ENCODE peak calls at places on chromosomes 7 and 10, in five cellular contexts. X is naive thymus-derived CD4-positive, alpha-beta T cell; C is SK-N-SH; R is sigmoid colon; W is RWPE2. E is an unnamed sample.

GRCh38 chr7:2029211-2029905 is 203.4 kb downstream of the MAD1L1 start:
- DNase-seq in X (no peak), C (no peak), R (no peak), W (peak; percentile 25), E (no peak)

GRCh38 chr10:43166879-43167490 is 28.7 kb downstream of the CSGALNACT2 start:
- DNase-seq in X (no peak), C (no peak), R (no peak), W (no peak), E (no peak)

GRCh38 chr7:93902777-93903423 is 3.5 kb upstream of the GNGT1 start:
- DNase-seq in X (no peak), C (peak; percentile 55), R (no peak), W (no peak), E (peak; percentile 54)

GRCh38 chr10:13871087-13871486 is 284.3 kb downstream of the PRPF18 start:
- DNase-seq in X (no peak), C (no peak), R (no peak), W (no peak), E (no peak)

GRCh38 chr7:141563956-141564623 is 12.9 kb downstream of the AGK start:
- DNase-seq in X (no peak), C (no peak), R (no peak), W (no peak), E (peak; percentile 60)

GRCh38 chr10:122939819-122940543 is 14.0 kb downstream of the C10orf88 start:
- DNase-seq in X (no peak), C (no peak), R (no peak), W (no peak), E (no peak)

GRCh38 chr7:113232885-113233284 is 114.5 kb upstream of the SMIM30 start:
- DNase-seq in X (no peak), C (no peak), R (no peak), W (no peak), E (no peak)

GRCh38 chr7:424961-425793 is 94.5 kb downstream of the PDGFA start:
- DNase-seq in X (no peak), C (no peak), R (peak; percentile 80), W (no peak), E (no peak)

GRCh38 chr7:129292861-129293260 is 68.0 kb downstream of the AHCYL2 start:
- DNase-seq in X (no peak), C (no peak), R (no peak), W (no peak), E (no peak)

GRCh38 chr7:34042406-34042805 is 137.1 kb downstream of the BMPER start:
- DNase-seq in X (no peak), C (no peak), R (no peak), W (no peak), E (no peak)

GRCh38 chr7:33597181-33597580 is 308.2 kb upstream of the BMPER start:
- DNase-seq in X (no peak), C (no peak), R (no peak), W (no peak), E (no peak)

GRCh38 chr10:21518629-21519321 is 6.7 kb downstream of the SKIDA1 start:
- DNase-seq in X (no peak), C (no peak), R (no peak), W (no peak), E (peak; percentile 59)

DNA sequence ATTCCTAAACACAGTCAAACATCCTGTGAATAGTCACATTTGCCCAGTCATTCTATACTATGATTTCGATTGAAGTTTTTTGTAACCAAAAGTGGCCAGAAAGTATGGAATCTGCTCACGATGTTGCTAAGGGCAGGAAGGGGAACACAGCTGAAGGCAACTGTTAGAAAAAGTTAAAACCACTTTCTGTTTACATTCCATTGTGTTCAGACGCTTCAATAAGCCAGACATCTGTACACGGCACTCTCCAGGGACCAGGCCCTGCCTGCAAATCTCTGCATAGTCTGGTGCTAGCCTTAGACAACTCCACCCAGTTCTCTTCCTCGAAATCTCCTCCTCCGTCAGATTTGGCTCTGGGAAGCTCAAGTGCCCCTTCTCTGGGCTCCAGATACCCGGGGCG is 17.0 kb upstream of the TMEM120A start:
- DNase-seq in X (no peak), C (no peak), R (peak; percentile 79), W (no peak), E (no peak)
- H3K27ac ChIP-seq in X (no peak overlapping the region), C (no peak overlapping the region), R (peak overlapping the region; percentile 66), W (no peak overlapping the region), E (no peak overlapping the region)

GRCh38 chr10:35379226-35380137 is 43.2 kb downstream of the CCNY start:
- DNase-seq in X (peak; percentile 44), C (no peak), R (no peak), W (no peak), E (peak; percentile 70)

GRCh38 chr10:35384265-35384868 is 48.1 kb downstream of the CCNY start:
- DNase-seq in X (no peak), C (no peak), R (no peak), W (no peak), E (peak; percentile 75)

GRCh38 chr10:35378547-35379210 is 42.4 kb downstream of the CCNY start:
- DNase-seq in X (no peak), C (no peak), R (no peak), W (no peak), E (peak; percentile 49)

GRCh38 chr10:35386594-35387174 is 50.4 kb downstream of the CCNY start:
- DNase-seq in X (no peak), C (peak; percentile 40), R (no peak), W (no peak), E (no peak)

GRCh38 chr10:35382096-35382495 is 45.8 kb downstream of the CCNY start:
- DNase-seq in X (no peak), C (no peak), R (no peak), W (no peak), E (no peak)
- H3K4me1 ChIP-seq in X (peaks cover 23% of the 10 kb centered on the region), C (peaks cover 26% of the 10 kb centered on the region), R (peaks cover 52% of the 10 kb centered on the region), W (peaks cover 42% of the 10 kb centered on the region), E (peaks cover 15% of the 10 kb centered on the region)

GRCh38 chr7:87877641-87878040 is 1.3 kb downstream of the DBF4 start:
- DNase-seq in X (no peak), C (no peak), R (no peak), W (no peak), E (no peak)
- H3K27ac ChIP-seq in X (peak overlapping the region; percentile 92), C (peak overlapping the region; percentile 85), R (peak overlapping the region; percentile 93), W (peak overlapping the region; percentile 90), E (peak overlapping the region; percentile 95)

GRCh38 chr7:150946826-150947750 is 31.0 kb downstream of the KCNH2 start:
- DNase-seq in X (no peak), C (peak; percentile 66), R (peak; percentile 67), W (no peak), E (no peak)
- H3K4me1 ChIP-seq in X (peaks cover 7% of the 10 kb centered on the region), C (peaks cover 87% of the 10 kb centered on the region), R (peaks cover 82% of the 10 kb centered on the region), W (peaks cover 17% of the 10 kb centered on the region), E (no peaks in the 10 kb centered on the region)

DNA sequence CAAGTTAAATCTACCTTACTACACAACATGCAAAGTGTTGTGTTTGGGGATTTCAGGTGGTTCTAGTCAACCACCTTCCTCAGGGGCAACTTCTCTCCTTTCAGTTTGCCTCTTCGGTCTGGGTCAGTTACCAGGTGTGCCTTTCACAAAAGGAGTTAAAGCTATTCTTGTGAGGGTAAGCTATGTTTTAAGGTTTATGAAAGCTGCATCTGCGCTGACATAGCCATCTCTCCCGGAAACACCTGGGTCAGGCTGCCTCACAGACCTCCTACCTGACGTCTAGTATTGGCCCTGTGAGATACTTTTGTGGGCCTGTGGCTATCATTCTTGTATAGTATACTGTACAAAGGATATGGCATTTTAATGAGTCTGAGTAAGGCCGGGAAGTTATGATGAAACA is 67.7 kb upstream of the ITGA8 start:
- DNase-seq in X (no peak), C (no peak), R (no peak), W (no peak), E (no peak)
- H3K27ac ChIP-seq in X (no peak overlapping the region), C (no peak overlapping the region), R (no peak overlapping the region), W (no peak overlapping the region), E (no peak overlapping the region)

GRCh38 chr7:105304040-105304895 is 84.5 kb downstream of the SRPK2 start:
- DNase-seq in X (no peak), C (no peak), R (no peak), W (no peak), E (no peak)
- H3K4me1 ChIP-seq in X (peaks cover 9% of the 10 kb centered on the region), C (no peaks in the 10 kb centered on the region), R (peaks cover 54% of the 10 kb centered on the region), W (peaks cover 14% of the 10 kb centered on the region), E (peaks cover 7% of the 10 kb centered on the region)

DNA sequence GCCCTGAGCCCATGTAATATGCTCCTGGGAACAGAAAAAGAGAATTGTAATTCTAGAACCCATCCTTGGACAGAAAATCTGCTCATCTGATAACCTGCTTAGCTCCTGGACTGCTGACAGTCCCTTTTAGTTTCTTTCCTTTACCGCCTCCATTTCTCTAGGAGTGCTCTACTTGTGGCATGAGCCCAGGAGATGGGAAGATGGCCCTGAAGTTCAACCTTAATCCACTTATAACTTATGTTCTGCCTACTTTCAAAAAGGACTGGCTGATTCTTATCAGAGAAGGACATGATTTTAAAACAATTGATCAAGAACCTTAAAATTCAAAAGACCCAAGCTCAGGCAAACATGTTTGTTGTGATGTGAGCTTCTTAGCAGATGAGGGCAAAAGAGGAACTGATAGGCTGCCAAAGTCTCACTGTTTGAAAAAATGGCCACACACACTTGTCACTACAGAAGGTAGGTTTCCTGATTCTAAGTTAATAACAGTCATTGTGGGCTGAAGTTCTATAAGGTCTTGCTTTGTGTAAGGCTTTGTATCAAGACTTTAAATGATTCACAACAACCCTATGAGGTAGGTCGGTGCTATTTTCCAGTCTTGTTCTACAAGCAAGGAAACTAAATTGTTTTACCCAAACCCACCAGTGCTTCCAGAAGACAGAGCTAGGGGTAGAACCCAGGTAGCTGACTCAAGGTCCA is 94.3 kb upstream of the AFAP1L2 start:
- DNase-seq in X (no peak), C (no peak), R (no peak), W (no peak), E (no peak)
- H3K27ac ChIP-seq in X (peak overlapping the region; percentile 78), C (no peak overlapping the region), R (no peak overlapping the region), W (peak overlapping the region; percentile 74), E (no peak overlapping the region)

GRCh38 chr7:28156401-28156800 is 24.2 kb downstream of the JAZF1 start:
- DNase-seq in X (no peak), C (no peak), R (no peak), W (no peak), E (no peak)
- H3K4me1 ChIP-seq in X (no peaks in the 10 kb centered on the region), C (no peaks in the 10 kb centered on the region), R (peaks cover 60% of the 10 kb centered on the region), W (peaks cover 29% of the 10 kb centered on the region), E (peaks cover 6% of the 10 kb centered on the region)

GRCh38 chr10:101042667-101043355 is 11.8 kb downstream of the SFXN3 start:
- DNase-seq in X (peak; percentile 54), C (peak; percentile 91), R (peak; percentile 98), W (peak; percentile 97), E (peak; percentile 99)

GRCh38 chr10:101040851-101041250 is 9.8 kb downstream of the SFXN3 start:
- DNase-seq in X (no peak), C (no peak), R (no peak), W (no peak), E (no peak)

GRCh38 chr10:101042118-101042517 is 11.1 kb downstream of the SFXN3 start:
- DNase-seq in X (no peak), C (no peak), R (no peak), W (no peak), E (no peak)

GRCh38 chr10:101040061-101040460 is 9.0 kb downstream of the SFXN3 start:
- DNase-seq in X (no peak), C (no peak), R (no peak), W (no peak), E (no peak)

GRCh38 chr10:101041252-101041761 is 10.3 kb downstream of the SFXN3 start:
- DNase-seq in X (peak; percentile 76), C (peak; percentile 83), R (peak; percentile 93), W (no peak), E (peak; percentile 92)
- H3K27ac ChIP-seq in X (no peak overlapping the region), C (peak overlapping the region; percentile 91), R (peak overlapping the region; percentile 87), W (peak overlapping the region; percentile 79), E (no peak overlapping the region)